ENCODE peak calls at places on chromosomes 12 and 14, in nine cellular contexts. J is spleen, X is fibroblast of pulmonary artery, A is ovary, I is left ventricle myocardium inferior, C is astrocyte of the cerebellum, Z is foreskin fibroblast, G is small intestine, D is adipocyte. T is an unnamed sample.

GRCh38 chr12:121713257-121714155 is 954 bp downstream of the TMEM120B start:
- DNase-seq in J (no peak), X (peak; percentile 24), A (peak; percentile 72), I (peak; percentile 43), C (no peak), Z (peak; percentile 31), G (no peak), D (peak; percentile 27), T (peak; percentile 78)

GRCh38 chr14:97346675-97347074 is 549.5 kb downstream of the VRK1 start:
- DNase-seq in J (no peak), X (no peak), A (no peak), I (no peak), C (no peak), Z (no peak), G (no peak), D (no peak), T (no peak)

GRCh38 chr12:108400481-108400880 is 61.4 kb upstream of the CMKLR1 start:
- DNase-seq in J (no peak), X (no peak), A (no peak), I (no peak), C (no peak), Z (no peak), G (no peak), D (no peak), T (no peak)

GRCh38 chr14:64878775-64879634 is 702 bp downstream of the SPTB start:
- DNase-seq in J (no peak), X (no peak), A (no peak), I (no peak), C (no peak), Z (peak; percentile 9), G (no peak), D (peak; percentile 9), T (peak; percentile 60)

GRCh38 chr14:81594012-81594411 is 60.4 kb upstream of the SEL1L start:
- DNase-seq in J (no peak), X (no peak), A (no peak), I (peak; percentile 25), C (no peak), Z (no peak), G (no peak), D (no peak), T (no peak)

GRCh38 chr12:124847675-124848074 is 16.0 kb downstream of the SCARB1 start:
- DNase-seq in J (no peak), X (peak; percentile 77), A (peak; percentile 55), I (no peak), C (no peak), Z (peak; percentile 70), G (no peak), D (no peak), T (no peak)

GRCh38 chr12:75087656-75088055 is 122.0 kb downstream of the KCNC2 start:
- DNase-seq in J (no peak), X (no peak), A (no peak), I (no peak), C (no peak), Z (no peak), G (no peak), D (peak; percentile 26), T (no peak)

GRCh38 chr12:106194351-106194750 is 53.5 kb downstream of the CKAP4 start:
- DNase-seq in J (no peak), X (no peak), A (no peak), I (no peak), C (no peak), Z (no peak), G (no peak), D (no peak), T (no peak)

GRCh38 chr12:1590083-1590979 is 4.0 kb downstream of the FBXL14 start:
- DNase-seq in J (no peak), X (peak; percentile 47), A (peak; percentile 59), I (no peak), C (peak; percentile 66), Z (peak; percentile 64), G (peak; percentile 13), D (peak; percentile 66), T (no peak)

GRCh38 chr12:57234233-57234570 is 4.7 kb downstream of the SHMT2 start:
- DNase-seq in J (peak; percentile 54), X (no peak), A (no peak), I (no peak), C (no peak), Z (no peak), G (no peak), D (no peak), T (no peak)

GRCh38 chr12:92034858-92035401 is 110.7 kb downstream of the BTG1 start:
- DNase-seq in J (peak; percentile 85), X (peak; percentile 66), A (peak; percentile 67), I (peak; percentile 43), C (no peak), Z (peak; percentile 92), G (peak; percentile 60), D (peak; percentile 69), T (no peak)

GRCh38 chr12:109722753-109723109 is 9.1 kb downstream of the FAM222A start:
- DNase-seq in J (no peak), X (no peak), A (no peak), I (no peak), C (no peak), Z (no peak), G (no peak), D (no peak), T (no peak)

GRCh38 chr14:63453443-63453936 is 89.7 kb downstream of the PPP2R5E start:
- DNase-seq in J (no peak), X (no peak), A (no peak), I (no peak), C (no peak), Z (no peak), G (no peak), D (no peak), T (no peak)

DNA sequence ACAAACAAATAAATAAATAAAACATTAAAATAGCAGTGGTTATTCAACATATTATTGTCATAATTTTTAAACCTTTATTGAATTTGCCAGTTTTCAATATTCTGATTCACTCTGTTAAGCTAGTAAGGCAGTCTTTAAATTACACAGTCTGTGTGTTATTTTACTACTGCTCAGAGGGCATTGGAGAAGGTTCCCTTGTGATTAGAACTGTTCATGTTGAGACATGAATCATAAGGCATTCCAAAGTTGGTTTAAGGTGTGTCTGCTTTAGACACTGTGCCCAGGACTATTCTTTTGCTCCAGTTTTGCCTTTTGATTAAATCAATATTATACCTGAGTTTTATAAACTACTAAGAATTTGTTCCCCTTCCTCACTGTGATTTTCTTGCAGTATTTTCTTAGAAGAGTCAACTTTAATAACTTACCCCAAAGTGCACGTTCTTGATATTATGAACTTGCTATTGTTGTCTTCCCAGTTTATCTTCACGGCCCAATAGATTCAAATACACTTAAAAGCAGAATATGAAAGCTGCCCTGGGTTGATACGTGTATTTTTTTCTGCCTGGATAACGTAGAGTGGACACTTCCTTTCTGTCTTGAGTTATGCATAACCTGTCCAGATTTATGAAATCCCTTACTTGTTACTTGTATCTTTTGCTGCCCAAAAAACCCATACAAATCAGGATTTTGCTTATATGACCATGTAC is 105.3 kb upstream of the BCAT1 start:
- DNase-seq in J (no peak), X (no peak), A (no peak), I (no peak), C (no peak), Z (no peak), G (no peak), D (peak; percentile 13), T (no peak)
- H3K4me3 ChIP-seq in J (peak overlapping the region; percentile 50), X (no peak overlapping the region), A (no peak overlapping the region), I (peak overlapping the region; percentile 59), C (no peak overlapping the region), Z (no peak overlapping the region), G (no peak overlapping the region), D (no peak overlapping the region), T (peak overlapping the region; percentile 14)

GRCh38 chr12:45543887-45544286 is 185.6 kb upstream of the ARID2 start:
- DNase-seq in J (no peak), X (peak; percentile 91), A (no peak), I (no peak), C (peak; percentile 78), Z (peak; percentile 91), G (peak; percentile 80), D (peak; percentile 92), T (no peak)

GRCh38 chr12:45549503-45549902 is 180.0 kb upstream of the ARID2 start:
- DNase-seq in J (no peak), X (no peak), A (no peak), I (no peak), C (no peak), Z (no peak), G (no peak), D (no peak), T (no peak)

GRCh38 chr12:45547132-45547531 is 182.4 kb upstream of the ARID2 start:
- DNase-seq in J (no peak), X (no peak), A (no peak), I (no peak), C (no peak), Z (no peak), G (peak; percentile 59), D (no peak), T (no peak)

GRCh38 chr12:45547822-45548221 is 181.7 kb upstream of the ARID2 start:
- DNase-seq in J (no peak), X (peak; percentile 29), A (no peak), I (no peak), C (no peak), Z (no peak), G (no peak), D (no peak), T (no peak)

DNA sequence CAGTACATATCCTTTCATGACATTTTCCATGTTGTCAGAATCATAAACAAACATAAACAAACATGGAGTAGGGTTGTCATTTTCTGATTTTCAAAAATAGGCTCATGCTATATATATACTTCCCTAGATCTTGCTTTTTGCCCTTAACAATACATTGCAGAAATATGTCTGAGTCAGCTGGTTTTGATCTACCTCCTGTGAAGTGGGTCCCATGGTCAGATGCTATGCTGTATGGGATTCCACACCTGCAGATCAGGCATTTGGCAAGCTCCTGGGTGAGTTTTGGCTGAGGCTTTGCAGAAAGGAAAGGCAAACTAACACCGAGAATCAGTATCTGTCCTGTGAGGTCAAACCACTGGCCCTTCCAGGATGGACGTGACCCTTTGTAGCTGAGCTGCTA is 183.0 kb upstream of the ARID2 start:
- DNase-seq in J (no peak), X (no peak), A (no peak), I (no peak), C (no peak), Z (no peak), G (no peak), D (no peak), T (no peak)
- H3K4me3 ChIP-seq in J (no peak overlapping the region), X (no peak overlapping the region), A (no peak overlapping the region), I (no peak overlapping the region), C (no peak overlapping the region), Z (no peak overlapping the region), G (no peak overlapping the region), D (no peak overlapping the region), T (no peak overlapping the region)

GRCh38 chr12:16610006-16610520 is 4.1 kb upstream of the LMO3 start:
- DNase-seq in J (no peak), X (no peak), A (no peak), I (no peak), C (no peak), Z (no peak), G (no peak), D (no peak), T (no peak)
- H3K4me3 ChIP-seq in J (no peak overlapping the region), X (no peak overlapping the region), A (no peak overlapping the region), I (peak overlapping the region; percentile 46), C (peak overlapping the region; percentile 3), Z (no peak overlapping the region), G (no peak overlapping the region), D (peak overlapping the region; percentile 80), T (no peak overlapping the region)

DNA sequence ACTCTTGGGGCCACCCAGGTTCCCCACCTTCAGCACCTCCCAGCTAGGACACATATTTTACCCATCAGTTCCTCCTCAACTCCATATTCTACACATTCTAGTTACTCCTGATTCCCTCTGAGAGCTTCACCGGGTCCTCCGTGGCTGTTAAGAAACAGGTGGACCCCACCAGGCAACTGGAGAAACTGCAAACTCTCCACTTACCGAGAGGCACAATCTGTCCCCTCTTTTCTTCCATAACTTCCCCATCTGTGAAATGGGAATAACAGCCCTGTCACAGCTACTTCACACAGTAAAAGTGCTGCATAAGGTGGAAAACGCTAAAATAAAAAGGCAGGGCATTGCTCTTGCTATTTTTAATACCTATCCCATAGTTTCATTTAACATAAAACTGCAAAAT is 1.5 kb downstream of the SLC7A8 start:
- DNase-seq in J (no peak), X (no peak), A (no peak), I (no peak), C (no peak), Z (no peak), G (no peak), D (no peak), T (no peak)
- H3K4me3 ChIP-seq in J (peak overlapping the region; percentile 45), X (peak overlapping the region; percentile 4), A (peak overlapping the region; percentile 67), I (peak overlapping the region; percentile 69), C (peak overlapping the region; percentile 49), Z (peak overlapping the region; percentile 75), G (peak overlapping the region; percentile 65), D (peak overlapping the region; percentile 86), T (peak overlapping the region; percentile 56)

T was measured in suprapubic skin.